ENCODE peak calls at places on chromosomes 11 and 22, in nine cellular contexts. X is choroid plexus epithelial cell; M is substantia nigra; C is LoVo; N is stimulated activated CD8-positive, alpha-beta memory T cell treated with anti-CD3 and anti-CD28 coated beads, Interleukin-4, amount 100 ng/mL, for 4 hours; E is bronchial epithelial cell; D is HCEC 1CT; W is GM04503; T is heart left ventricle. K is an unnamed sample.

GRCh38 chr22:26942301-26942927 is 285.0 kb downstream of the MIAT start:
- DNase-seq in X (no peak), N (no peak), W (no peak), C (no peak), E (no peak), M (no peak), D (no peak), T (no peak), K (peak)

GRCh38 chr22:34319346-34319745 is 399.1 kb upstream of the LARGE1 start:
- DNase-seq in C (no peak), N (no peak), T (no peak), D (no peak), E (no peak), M (no peak), X (no peak), W (no peak), K (no peak)

GRCh38 chr11:110251837-110252236 is 44.6 kb downstream of the RDX start:
- DNase-seq in W (peak), N (no peak), X (peak), D (peak), C (peak), T (no peak), M (no peak), E (peak), K (peak)

GRCh38 chr11:47464479-47464878 is 15.5 kb upstream of the RAPSN start:
- DNase-seq in E (no peak), T (no peak), N (no peak), C (no peak), X (peak), D (peak), W (no peak), M (no peak), K (peak)

GRCh38 chr11:11701070-11701469 is 79.3 kb upstream of the GALNT18 start:
- DNase-seq in E (no peak), W (peak), C (no peak), X (peak), T (peak), M (no peak), D (peak), N (no peak), K (peak)

GRCh38 chr11:20207781-20208621 is 47.7 kb upstream of the DBX1 start:
- DNase-seq in X (no peak), M (no peak), C (no peak), W (no peak), N (no peak), E (no peak), T (no peak), D (no peak), K (no peak)

GRCh38 chr11:28535677-28536076 is 427.5 kb downstream of the METTL15 start:
- DNase-seq in E (peak), D (no peak), X (no peak), T (no peak), N (no peak), C (no peak), W (no peak), M (no peak), K (no peak)

GRCh38 chr22:41526802-41527799 is 17.2 kb downstream of the POLR3H start:
- DNase-seq in M (peak), E (no peak), T (no peak), X (peak), N (peak), W (no peak), C (peak), D (peak), K (peak)

GRCh38 chr22:24831678-24832077 is 25.7 kb downstream of the SGSM1 start:
- DNase-seq in M (no peak), W (no peak), T (no peak), E (no peak), N (no peak), C (no peak), D (no peak), X (no peak), K (no peak)

GRCh38 chr22:33971561-33971961 is 51.3 kb upstream of the LARGE1 start:
- DNase-seq in E (peak), N (no peak), X (no peak), M (peak), W (no peak), C (no peak), T (no peak), D (no peak), K (no peak)

GRCh38 chr11:117443269-117444186 is 115.9 kb downstream of the CEP164 start:
- DNase-seq in C (no peak), W (no peak), N (no peak), E (no peak), X (peak), M (peak), T (peak), D (peak), K (peak)

GRCh38 chr22:41589260-41589600 is 410 bp downstream of the PMM1 start:
- DNase-seq in D (no peak), E (no peak), N (no peak), X (peak), W (no peak), M (peak), C (no peak), T (no peak), K (peak)

GRCh38 chr11:75068993-75069392 is 27.7 kb downstream of the OR2AT4 start:
- DNase-seq in T (no peak), D (no peak), N (no peak), M (no peak), X (no peak), W (no peak), E (no peak), C (no peak), K (no peak)

GRCh38 chr11:117610045-117610444 is 187.0 kb downstream of the DSCAML1 start:
- DNase-seq in M (no peak), E (peak), T (no peak), X (peak), C (no peak), W (no peak), D (peak), N (no peak), K (peak)

GRCh38 chr11:121415861-121416260 is 36.3 kb upstream of the SORL1 start:
- DNase-seq in M (no peak), X (peak), D (no peak), W (no peak), T (no peak), E (peak), C (peak), N (no peak), K (peak)